ENCODE peak calls at places on chromosomes 12 and 14, in ten cellular contexts. F is cardiac fibroblast, Q is ovary, R is fibroblast of the aortic adventitia, S is brain microvascular endothelial cell, G is AG09309, C is lower lobe of right lung, K is left ventricle myocardium inferior, A is spleen, H is HCT116. I is an unnamed sample.

GRCh38 chr12:38878986-38879385 is 26.4 kb downstream of the CPNE8 start:
- DNase-seq in C (no peak), G (no peak), R (no peak), S (no peak), H (no peak), K (no peak), Q (no peak), A (no peak), F (no peak), I (no peak)

GRCh38 chr12:29317556-29318363 is 63.2 kb downstream of the ERGIC2 start:
- DNase-seq in G (no peak), S (peak; percentile 50), A (no peak), H (peak; percentile 54), C (no peak), K (peak; percentile 38), R (peak; percentile 37), Q (no peak), F (peak; percentile 64), I (no peak)

GRCh38 chr12:132429932-132430643 is 59.9 kb upstream of the FBRSL1 start:
- DNase-seq in Q (peak; percentile 48), K (no peak), G (no peak), S (no peak), C (peak; percentile 64), R (no peak), F (peak; percentile 27), A (peak; percentile 95), H (peak; percentile 41), I (no peak)

GRCh38 chr12:115619889-115620288 is 657.6 kb downstream of the MED13L start:
- DNase-seq in R (no peak), A (no peak), S (no peak), F (no peak), K (no peak), Q (no peak), G (no peak), C (no peak), H (no peak), I (no peak)

GRCh38 chr12:97936165-97936564 is 473.6 kb downstream of the RMST start:
- DNase-seq in K (no peak), R (no peak), S (no peak), F (no peak), C (no peak), H (no peak), G (no peak), Q (no peak), A (no peak), I (no peak)

GRCh38 chr12:43758247-43758727 is 303 bp downstream of the PUS7L start:
- DNase-seq in K (no peak), H (no peak), A (no peak), F (peak; percentile 38), G (no peak), R (peak; percentile 31), C (no peak), Q (peak; percentile 53), S (peak; percentile 21), I (no peak)

GRCh38 chr12:69685810-69686209 is 13.3 kb downstream of the BEST3 start:
- DNase-seq in A (no peak), S (peak; percentile 57), G (no peak), H (no peak), C (no peak), K (no peak), R (peak; percentile 48), Q (no peak), F (peak; percentile 32), I (no peak)

GRCh38 chr14:98171654-98172053 is 1100.3 kb downstream of the BCL11B start:
- DNase-seq in R (no peak), A (no peak), G (no peak), K (no peak), F (no peak), C (no peak), Q (no peak), S (no peak), H (no peak), I (no peak)

GRCh38 chr12:92259852-92260251 is 114.2 kb upstream of the BTG1 start:
- DNase-seq in S (no peak), G (no peak), R (peak; percentile 3), Q (no peak), K (no peak), F (no peak), A (no peak), H (no peak), C (no peak), I (no peak)

GRCh38 chr14:89507926-89508460 is 91.0 kb upstream of the FOXN3 start:
- DNase-seq in A (peak; percentile 42), C (no peak), S (no peak), G (no peak), R (peak; percentile 54), K (no peak), H (peak; percentile 38), F (no peak), Q (no peak), I (no peak)

GRCh38 chr12:122753213-122753571 is 568 bp downstream of the DENR start:
- DNase-seq in R (no peak), C (no peak), A (no peak), F (peak; percentile 18), S (no peak), Q (no peak), H (no peak), G (no peak), K (no peak), I (no peak)

GRCh38 chr12:131711551-131712205 is 788 bp downstream of the SFSWAP start:
- DNase-seq in R (no peak), H (no peak), Q (no peak), C (no peak), K (no peak), S (no peak), F (no peak), A (peak; percentile 81), G (no peak), I (no peak)

GRCh38 chr14:104935955-104936354 is 11.3 kb downstream of the PLD4 start:
- DNase-seq in S (no peak), K (no peak), R (peak; percentile 4), H (no peak), C (no peak), Q (no peak), A (no peak), F (no peak), G (no peak), I (no peak)

GRCh38 chr14:30928462-30928861 is 54.1 kb downstream of the COCH start:
- DNase-seq in K (no peak), H (no peak), S (no peak), A (no peak), R (peak; percentile 18), G (no peak), F (peak; percentile 30), Q (no peak), C (no peak), I (no peak)

GRCh38 chr14:67457782-67458181 is 30.7 kb downstream of the TMEM229B start:
- DNase-seq in A (no peak), K (peak; percentile 30), R (no peak), C (peak; percentile 57), G (no peak), H (no peak), F (no peak), S (no peak), Q (no peak), I (no peak)

GRCh38 chr12:15164997-15165659 is 56.1 kb downstream of the RERG start:
- DNase-seq in S (peak; percentile 65), G (no peak), Q (peak; percentile 51), K (no peak), A (no peak), F (peak; percentile 48), R (no peak), C (no peak), H (no peak), I (peak; percentile 80)

GRCh38 chr12:63294327-63294632 is 143.3 kb upstream of the AVPR1A start:
- DNase-seq in R (peak; percentile 39), S (peak; percentile 96), Q (no peak), F (peak; percentile 39), A (no peak), G (peak; percentile 14), K (no peak), C (no peak), H (peak; percentile 58), I (no peak)

GRCh38 chr12:120388711-120389431 is 19.9 kb upstream of the MSI1 start:
- DNase-seq in G (no peak), F (no peak), Q (no peak), K (no peak), A (no peak), R (no peak), C (no peak), H (no peak), S (no peak), I (no peak)
- H3K4me3 ChIP-seq in G (no peak overlapping the region), F (no peak overlapping the region), Q (no peak overlapping the region), K (peak overlapping the region; percentile 23), A (no peak overlapping the region), R (no peak overlapping the region), C (no peak overlapping the region), H (no peak overlapping the region), S (no peak overlapping the region), I (no peak overlapping the region)

GRCh38 chr12:94200069-94200468 is 51.7 kb downstream of the PLXNC1 start:
- DNase-seq in H (no peak), R (no peak), S (no peak), G (no peak), K (no peak), Q (no peak), A (no peak), F (no peak), C (no peak), I (no peak)
- TF ChIP-seq CTCF in H (no peak), R (no peak), S (no peak), G (no peak), K (no peak), Q (no peak), A (no peak), F (no peak), C (no peak), I (no peak)

DNA sequence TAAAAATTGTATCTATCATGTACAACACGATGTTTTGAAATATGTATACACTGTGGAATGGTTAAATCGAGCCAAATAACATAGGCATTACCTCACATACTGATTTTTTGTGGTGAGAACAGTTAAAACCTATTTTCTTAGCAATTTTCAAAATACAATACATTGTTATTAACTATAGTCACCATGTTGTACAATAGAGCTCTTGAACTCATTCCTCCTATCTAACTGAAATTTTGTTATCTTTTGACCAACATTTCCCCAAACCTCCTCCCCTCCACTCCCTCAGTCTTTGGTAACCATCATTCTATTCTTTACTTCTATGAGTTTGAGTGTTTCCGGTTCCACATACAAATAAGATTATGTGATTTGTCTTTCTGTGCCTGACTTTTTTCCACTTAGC is 6.8 kb upstream of the SLC38A2 start:
- DNase-seq in K (no peak), R (peak; percentile 76), S (no peak), G (no peak), A (no peak), H (no peak), Q (no peak), F (peak; percentile 44), C (no peak), I (no peak)
- H3K4me3 ChIP-seq in K (no peak overlapping the region), R (no peak overlapping the region), S (no peak overlapping the region), G (no peak overlapping the region), A (no peak overlapping the region), H (no peak overlapping the region), Q (no peak overlapping the region), F (no peak overlapping the region), C (no peak overlapping the region), I (no peak overlapping the region)

GRCh38 chr12:121013715-121014114 is 2.6 kb downstream of the C12orf43 start:
- DNase-seq in S (no peak), H (no peak), F (no peak), C (no peak), R (no peak), Q (no peak), K (no peak), G (no peak), A (no peak), I (no peak)
- TF ChIP-seq CTCF in S (no peak), H (no peak), F (no peak), C (no peak), R (no peak), Q (no peak), K (no peak), G (no peak), A (no peak), I (no peak)

GRCh38 chr14:60485600-60486251 is at the start of gene C14orf39:
- DNase-seq in A (no peak), F (peak; percentile 7), H (no peak), Q (peak; percentile 56), K (no peak), G (no peak), S (no peak), R (peak; percentile 7), C (no peak), I (no peak)
- H3K4me3 ChIP-seq in A (peak within 1 kb of the TSS; percentile 53), F (peak within 1 kb of the TSS; percentile 16), H (no peak within 1 kb of the TSS), Q (peak within 1 kb of the TSS; percentile 12), K (peak within 1 kb of the TSS; percentile 49), G (peak within 1 kb of the TSS; percentile 9), S (peak within 1 kb of the TSS; percentile 53), R (peak within 1 kb of the TSS; percentile 51), C (no peak within 1 kb of the TSS), I (peak within 1 kb of the TSS; percentile 47)

I was measured in coronary artery.